ENCODE peak calls at places on chromosomes 4 and X, in nine cellular contexts. H is EH, P is B cell, Y is fibroblast of lung, O is fibroblast of pulmonary artery, W is RWPE1, L is AG04450, I is Panc1, Z is AG10803. S is an unnamed sample.
A peak's percentile ranks its signal among the peaks of the same experiment; 100 is the strongest.

GRCh38 chrX:29225670-29226069 is 638.4 kb downstream of the IL1RAPL1 start:
- DNase-seq in H (no peak), P (no peak), Y (peak; percentile 37), O (no peak), W (no peak), L (no peak), I (no peak), Z (no peak), S (no peak)

GRCh38 chr4:76384052-76384451 is 36.9 kb downstream of the CCDC158 start:
- DNase-seq in H (peak; percentile 28), P (no peak), Y (no peak), O (peak; percentile 39), W (peak; percentile 13), L (no peak), I (no peak), Z (no peak), S (no peak)

GRCh38 chrX:18010251-18010650 is 149.2 kb upstream of the RAI2 start:
- DNase-seq in H (no peak), P (no peak), Y (no peak), O (no peak), W (no peak), L (no peak), I (no peak), Z (no peak), S (no peak)

GRCh38 chr4:34720563-34720962 is 1523.8 kb downstream of the ARAP2 start:
- DNase-seq in H (peak; percentile 36), P (no peak), Y (peak; percentile 28), O (peak; percentile 74), W (peak; percentile 8), L (no peak), I (no peak), Z (peak; percentile 52), S (no peak)

GRCh38 chr4:158811704-158812103 is 42.9 kb downstream of the FNIP2 start:
- DNase-seq in H (peak; percentile 69), P (no peak), Y (no peak), O (peak; percentile 46), W (no peak), L (no peak), I (no peak), Z (no peak), S (no peak)

GRCh38 chr4:155047755-155048154 is 160.7 kb upstream of the NPY2R start:
- DNase-seq in H (peak; percentile 0), P (no peak), Y (peak; percentile 74), O (peak; percentile 88), W (peak; percentile 1), L (no peak), I (no peak), Z (no peak), S (no peak)

GRCh38 chr4:69875576-69875975 is 15.6 kb upstream of the SULT1E1 start:
- DNase-seq in H (no peak), P (no peak), Y (no peak), O (no peak), W (no peak), L (no peak), I (no peak), Z (no peak), S (no peak)

GRCh38 chr4:149765630-149766029 is 50.0 kb downstream of the IQCM start:
- DNase-seq in H (peak; percentile 85), P (no peak), Y (peak; percentile 70), O (peak; percentile 26), W (peak; percentile 25), L (no peak), I (no peak), Z (peak; percentile 54), S (no peak)

GRCh38 chrX:318739-319578 is at the start of gene GTPBP6:
- DNase-seq in H (peak; percentile 100), P (peak; percentile 100), Y (peak; percentile 99), O (peak; percentile 100), W (peak; percentile 96), L (peak; percentile 99), I (peak; percentile 81), Z (peak; percentile 100), S (peak; percentile 100)

GRCh38 chr4:65668201-65669007 is 1.9 kb downstream of the EPHA5 start:
- DNase-seq in H (peak; percentile 42), P (no peak), Y (peak; percentile 71), O (peak; percentile 34), W (no peak), L (no peak), I (no peak), Z (peak; percentile 10), S (no peak)

GRCh38 chr4:22910200-22910599 is 217.5 kb downstream of the GBA3 start:
- DNase-seq in H (no peak), P (no peak), Y (no peak), O (no peak), W (no peak), L (no peak), I (no peak), Z (no peak), S (no peak)

GRCh38 chrX:16579517-16579916 is 70.4 kb upstream of the S100G start:
- DNase-seq in H (no peak), P (no peak), Y (no peak), O (no peak), W (no peak), L (no peak), I (no peak), Z (no peak), S (no peak)

GRCh38 chr4:54566608-54567007 is 91.1 kb upstream of the KIT start:
- DNase-seq in H (no peak), P (no peak), Y (no peak), O (no peak), W (no peak), L (no peak), I (no peak), Z (no peak), S (no peak)

GRCh38 chrX:43861750-43862149 is 20.5 kb downstream of the MAOB start:
- DNase-seq in H (no peak), P (no peak), Y (peak; percentile 60), O (no peak), W (no peak), L (no peak), I (no peak), Z (no peak), S (no peak)

GRCh38 chr4:6917445-6918241 is 8.0 kb downstream of the TBC1D14 start:
- DNase-seq in H (no peak), P (peak; percentile 78), Y (peak; percentile 38), O (peak; percentile 12), W (no peak), L (no peak), I (no peak), Z (no peak), S (peak; percentile 93)

GRCh38 chr4:57193996-57194675 is 84.0 kb upstream of the IGFBP7 start:
- DNase-seq in H (no peak), P (no peak), Y (no peak), O (no peak), W (no peak), L (no peak), I (no peak), Z (no peak), S (no peak)

GRCh38 chr4:134019657-134020056 is 181.9 kb downstream of the PABPC4L start:
- DNase-seq in H (no peak), P (no peak), Y (peak; percentile 19), O (no peak), W (no peak), L (no peak), I (no peak), Z (no peak), S (no peak)

GRCh38 chrX:6849711-6850415 is 297.6 kb upstream of the STS start:
- DNase-seq in H (peak; percentile 56), P (no peak), Y (peak; percentile 20), O (no peak), W (no peak), L (no peak), I (no peak), Z (peak; percentile 5), S (no peak)

GRCh38 chr4:172962564-172963353 is 205.9 kb upstream of the GALNT7 start:
- DNase-seq in H (peak; percentile 73), P (no peak), Y (peak; percentile 95), O (peak; percentile 13), W (peak; percentile 10), L (peak; percentile 89), I (peak; percentile 15), Z (peak; percentile 46), S (no peak)

GRCh38 chr4:78057135-78057599 is at the start of gene FRAS1:
- DNase-seq in H (peak; percentile 39), P (no peak), Y (peak; percentile 47), O (peak; percentile 24), W (peak; percentile 20), L (no peak), I (no peak), Z (peak; percentile 10), S (no peak)

GRCh38 chr4:132227349-132228165 is 921.5 kb upstream of the PCDH10 start:
- DNase-seq in H (peak; percentile 2), P (no peak), Y (peak; percentile 43), O (peak; percentile 64), W (peak; percentile 4), L (no peak), I (no peak), Z (peak; percentile 3), S (no peak)

GRCh38 chr4:6694177-6694901 is 661 bp downstream of the S100P start:
- DNase-seq in H (no peak), P (no peak), Y (no peak), O (no peak), W (no peak), L (no peak), I (no peak), Z (no peak), S (no peak)

GRCh38 chr4:30832652-30833051 is 112.5 kb downstream of the PCDH7 start:
- DNase-seq in H (no peak), P (no peak), Y (no peak), O (no peak), W (no peak), L (no peak), I (no peak), Z (no peak), S (no peak)

S was measured in cardiac septum.